ENCODE peak calls at places on chromosomes 4 and X, in seven cellular contexts. W is sigmoid colon; C is upper lobe of right lung; R is GM23248; S is effector memory CD4-positive, alpha-beta T cell; V is testis; P is fibroblast of lung. A is an unnamed sample.

GRCh38 chrX:78119521-78120227 is 15.6 kb downstream of the PGK1 start:
- DNase-seq in W (no peak), C (no peak), R (no peak), S (no peak), V (no peak), P (no peak), A (no peak)

GRCh38 chr4:48778431-48779094 is 1.5 kb downstream of the FRYL start:
- DNase-seq in W (no peak), C (no peak), R (peak; percentile 58), S (no peak), V (no peak), P (peak; percentile 69), A (no peak)

GRCh38 chr4:24973471-24974251 is 57.1 kb downstream of the LGI2 start:
- DNase-seq in W (peak; percentile 79), C (peak; percentile 91), R (peak; percentile 64), S (no peak), V (peak; percentile 26), P (no peak), A (no peak)

GRCh38 chr4:183747380-183747779 is 88.3 kb downstream of the TRAPPC11 start:
- DNase-seq in W (no peak), C (no peak), R (no peak), S (no peak), V (no peak), P (no peak), A (no peak)

GRCh38 chrX:1589356-1590130 is 1.9 kb upstream of the AKAP17A start:
- DNase-seq in W (no peak), C (peak; percentile 18), R (no peak), S (no peak), V (no peak), P (no peak), A (no peak)

GRCh38 chrX:8627796-8628195 is 104.1 kb downstream of the ANOS1 start:
- DNase-seq in W (no peak), C (no peak), R (no peak), S (no peak), V (no peak), P (no peak), A (no peak)

GRCh38 chr4:15891312-15891711 is 47.2 kb downstream of the FGFBP1 start:
- DNase-seq in W (no peak), C (no peak), R (no peak), S (no peak), V (no peak), P (no peak), A (no peak)

GRCh38 chr4:11418610-11419009 is 10.1 kb downstream of the HS3ST1 start:
- DNase-seq in W (no peak), C (no peak), R (no peak), S (no peak), V (no peak), P (peak; percentile 6), A (no peak)

GRCh38 chr4:173009129-173009823 is 159.3 kb upstream of the GALNT7 start:
- DNase-seq in W (no peak), C (no peak), R (no peak), S (no peak), V (no peak), P (peak; percentile 66), A (no peak)

GRCh38 chr4:4851081-4851480 is 8.4 kb upstream of the MSX1 start:
- DNase-seq in W (peak; percentile 55), C (peak; percentile 30), R (no peak), S (no peak), V (no peak), P (no peak), A (no peak)

GRCh38 chrX:137430984-137431475 is 134.9 kb upstream of the ZIC3 start:
- DNase-seq in W (no peak), C (no peak), R (no peak), S (no peak), V (no peak), P (no peak), A (no peak)

GRCh38 chr4:105194328-105195231 is 47.9 kb downstream of the TET2 start:
- DNase-seq in W (no peak), C (no peak), R (peak; percentile 54), S (no peak), V (no peak), P (peak; percentile 43), A (no peak)

GRCh38 chr4:53695540-53696463 is 104.5 kb upstream of the LNX1 start:
- DNase-seq in W (no peak), C (no peak), R (no peak), S (no peak), V (no peak), P (no peak), A (no peak)

GRCh38 chrX:136528645-136529315 is 3.2 kb upstream of the VGLL1 start:
- DNase-seq in W (no peak), C (no peak), R (no peak), S (no peak), V (no peak), P (no peak), A (no peak)

GRCh38 chrX:104359124-104359523 is 104.4 kb upstream of the ESX1 start:
- DNase-seq in W (no peak), C (no peak), R (no peak), S (no peak), V (no peak), P (no peak), A (no peak)

GRCh38 chrX:22063284-22063683 is 31.2 kb downstream of the PHEX start:
- DNase-seq in W (no peak), C (no peak), R (no peak), S (no peak), V (peak; percentile 41), P (no peak), A (no peak)

GRCh38 chrX:65582450-65583082 is 48.0 kb upstream of the LAS1L start:
- DNase-seq in W (no peak), C (no peak), R (no peak), S (no peak), V (no peak), P (no peak), A (no peak)

GRCh38 chrX:43559643-43560042 is 96.5 kb upstream of the MAOA start:
- DNase-seq in W (peak; percentile 66), C (no peak), R (peak; percentile 25), S (no peak), V (peak; percentile 38), P (peak; percentile 59), A (no peak)

GRCh38 chr4:86357608-86358007 is 2.2 kb downstream of the MAPK10 start:
- DNase-seq in W (no peak), C (no peak), R (no peak), S (no peak), V (no peak), P (no peak), A (no peak)
- H3K27ac ChIP-seq in W (no peak overlapping the region), C (no peak overlapping the region), R (no peak overlapping the region), S (no peak overlapping the region), V (no peak overlapping the region), P (no peak overlapping the region), A (no peak overlapping the region)

DNA sequence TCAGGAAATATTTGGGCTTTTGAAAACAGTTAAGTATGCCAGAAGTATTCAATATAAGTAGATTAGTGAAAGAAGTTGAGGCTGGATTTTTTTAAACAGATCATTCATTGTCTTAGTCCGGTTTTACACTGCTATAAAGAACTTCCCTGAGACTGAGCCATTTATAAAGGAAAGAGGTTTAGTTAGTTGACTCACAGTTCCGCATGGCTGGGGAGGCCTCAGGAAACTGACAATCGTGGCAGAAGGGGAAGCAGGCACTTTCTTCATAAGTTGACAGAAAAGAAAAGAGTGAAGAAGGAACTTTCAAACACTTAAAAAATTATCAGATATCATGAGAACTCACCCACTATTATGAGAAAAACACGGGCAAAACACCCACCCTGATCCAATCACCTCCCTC is 31.1 kb upstream of the CYLC1 start:
- DNase-seq in W (no peak), C (no peak), R (no peak), S (no peak), V (no peak), P (no peak), A (no peak)
- H3K27me3 ChIP-seq in W (no peaks in the 10 kb centered on the region), C (no peaks in the 10 kb centered on the region), R (no peaks in the 10 kb centered on the region), S (no peaks in the 10 kb centered on the region), V (no peaks in the 10 kb centered on the region), P (no peaks in the 10 kb centered on the region), A (no peaks in the 10 kb centered on the region)

GRCh38 chr4:43379001-43379400 is 486.5 kb downstream of the GRXCR1 start:
- DNase-seq in W (no peak), C (no peak), R (no peak), S (no peak), V (no peak), P (no peak), A (no peak)

GRCh38 chr4:43380093-43380492 is 487.6 kb downstream of the GRXCR1 start:
- DNase-seq in W (no peak), C (no peak), R (peak; percentile 3), S (no peak), V (no peak), P (no peak), A (no peak)

GRCh38 chr4:43373201-43373600 is 480.7 kb downstream of the GRXCR1 start:
- DNase-seq in W (no peak), C (no peak), R (no peak), S (no peak), V (no peak), P (no peak), A (no peak)

GRCh38 chr4:43369036-43369594 is 476.6 kb downstream of the GRXCR1 start:
- DNase-seq in W (no peak), C (no peak), R (no peak), S (no peak), V (no peak), P (no peak), A (no peak)

DNA sequence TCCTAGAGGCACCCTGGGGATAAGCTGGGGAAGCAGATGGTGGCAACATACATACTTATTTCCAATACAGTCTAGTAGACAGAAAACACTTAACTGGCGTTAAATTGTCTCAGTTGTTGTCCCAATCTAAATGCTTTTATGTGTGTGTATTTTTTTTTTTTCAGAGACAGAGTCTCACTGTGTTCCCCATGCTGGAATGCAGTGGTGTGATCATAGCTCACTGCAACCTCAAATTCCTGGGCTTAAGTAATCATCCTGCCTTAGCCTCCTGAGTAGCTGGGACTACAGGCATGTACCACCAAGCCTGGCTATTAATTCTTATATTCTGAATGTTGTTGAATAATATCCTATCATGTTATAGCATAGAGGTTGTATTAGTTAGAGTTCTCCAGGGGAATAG is 481.8 kb downstream of the GRXCR1 start:
- DNase-seq in W (no peak), C (no peak), R (no peak), S (no peak), V (no peak), P (no peak), A (no peak)
- H3K27ac ChIP-seq in W (no peak overlapping the region), C (no peak overlapping the region), R (no peak overlapping the region), S (no peak overlapping the region), V (no peak overlapping the region), P (no peak overlapping the region), A (no peak overlapping the region)

GRCh38 chr4:187422655-187423054 is 572.9 kb upstream of the ZFP42 start:
- DNase-seq in W (no peak), C (no peak), R (no peak), S (no peak), V (no peak), P (no peak), A (no peak)

GRCh38 chr4:187424636-187425035 is 570.9 kb upstream of the ZFP42 start:
- DNase-seq in W (no peak), C (no peak), R (no peak), S (no peak), V (no peak), P (no peak), A (no peak)
- H3K27me3 ChIP-seq in W (no peaks in the 10 kb centered on the region), C (no peaks in the 10 kb centered on the region), R (no peaks in the 10 kb centered on the region), S (no peaks in the 10 kb centered on the region), V (no peaks in the 10 kb centered on the region), P (no peaks in the 10 kb centered on the region), A (no peaks in the 10 kb centered on the region)